ENCODE peak calls at places on chromosomes 13 and 19, in eight cellular contexts. M is stomach, Z is upper lobe of left lung, V is GM23338, P is spleen, K is K562, T is sigmoid colon, H is breast epithelium. O is an unnamed sample.

GRCh38 chr19:17718467-17718987 is 753 bp upstream of the MAP1S start:
- DNase-seq in M (no peak), Z (peak), V (no peak), P (no peak), K (peak), T (no peak), H (no peak), O (peak)

GRCh38 chr13:25901460-25902376 is 150.1 kb downstream of the SHISA2 start:
- DNase-seq in M (no peak), Z (no peak), V (no peak), P (no peak), K (no peak), T (no peak), H (no peak), O (no peak)

GRCh38 chr13:32176696-32177095 is 138.5 kb downstream of the ZAR1L start:
- DNase-seq in M (no peak), Z (no peak), V (no peak), P (no peak), K (no peak), T (no peak), H (no peak), O (no peak)

GRCh38 chr19:49210901-49211451 is 53.4 kb downstream of the TRPM4 start:
- DNase-seq in M (no peak), Z (no peak), V (peak), P (no peak), K (no peak), T (no peak), H (no peak), O (no peak)

GRCh38 chr13:46124531-46124966 is 19.7 kb upstream of the CPB2 start:
- DNase-seq in M (no peak), Z (peak), V (no peak), P (peak), K (no peak), T (no peak), H (no peak), O (no peak)

GRCh38 chr13:30142502-30143211 is 164.7 kb downstream of the KATNAL1 start:
- DNase-seq in M (no peak), Z (no peak), V (peak), P (no peak), K (no peak), T (peak), H (peak), O (no peak)

GRCh38 chr13:96238861-96239260 is 149.0 kb downstream of the HS6ST3 start:
- DNase-seq in M (no peak), Z (no peak), V (no peak), P (no peak), K (no peak), T (no peak), H (no peak), O (no peak)

GRCh38 chr19:2532252-2533071 is 56.5 kb downstream of the GADD45B start:
- DNase-seq in M (no peak), Z (no peak), V (no peak), P (no peak), K (no peak), T (no peak), H (no peak), O (no peak)

GRCh38 chr13:23692816-23693215 is 122.6 kb downstream of the TNFRSF19 start:
- DNase-seq in M (no peak), Z (no peak), V (no peak), P (no peak), K (no peak), T (no peak), H (no peak), O (no peak)

GRCh38 chr13:50126378-50127016 is 111.3 kb downstream of the KCNRG start:
- DNase-seq in M (no peak), Z (no peak), V (peak), P (peak), K (no peak), T (no peak), H (no peak), O (peak)

GRCh38 chr13:46743191-46743590 is 53.8 kb downstream of the ESD start:
- DNase-seq in M (no peak), Z (no peak), V (no peak), P (no peak), K (no peak), T (no peak), H (no peak), O (no peak)

GRCh38 chr13:55302568-55302967 is 1838.2 kb upstream of the PRR20A start:
- DNase-seq in M (no peak), Z (no peak), V (no peak), P (no peak), K (no peak), T (no peak), H (no peak), O (no peak)

GRCh38 chr13:98819382-98819781 is 66.9 kb upstream of the SLC15A1 start:
- DNase-seq in M (no peak), Z (no peak), V (no peak), P (no peak), K (no peak), T (no peak), H (no peak), O (no peak)

GRCh38 chr13:72504026-72504925 is 223.2 kb downstream of the MZT1 start:
- DNase-seq in M (no peak), Z (no peak), V (no peak), P (no peak), K (no peak), T (no peak), H (no peak), O (no peak)

GRCh38 chr13:99034333-99035085 is 56.6 kb upstream of the DOCK9 start:
- DNase-seq in M (no peak), Z (no peak), V (no peak), P (no peak), K (no peak), T (no peak), H (no peak), O (no peak)

GRCh38 chr19:27858981-27859581 is 1353.9 kb downstream of the UQCRFS1 start:
- DNase-seq in M (no peak), Z (no peak), V (no peak), P (no peak), K (no peak), T (no peak), H (no peak), O (no peak)

GRCh38 chr19:40542197-40542859 is 34.3 kb upstream of the SHKBP1 start:
- DNase-seq in M (peak), Z (peak), V (no peak), P (no peak), K (no peak), T (peak), H (no peak), O (no peak)

GRCh38 chr19:38142176-38143035 is 81.6 kb downstream of the DPF1 start:
- DNase-seq in M (peak), Z (no peak), V (peak), P (no peak), K (peak), T (no peak), H (no peak), O (no peak)

GRCh38 chr13:110183925-110184324 is 123.0 kb downstream of the COL4A1 start:
- DNase-seq in M (no peak), Z (no peak), V (no peak), P (no peak), K (no peak), T (peak), H (no peak), O (no peak)

GRCh38 chr13:67273001-67273400 is 42.9 kb upstream of the PCDH9 start:
- DNase-seq in M (no peak), Z (no peak), V (no peak), P (no peak), K (no peak), T (no peak), H (no peak), O (no peak)

GRCh38 chr19:47172666-47173455 is 42.2 kb downstream of the SAE1 start:
- DNase-seq in M (no peak), Z (no peak), V (no peak), P (no peak), K (no peak), T (no peak), H (no peak), O (no peak)

GRCh38 chr19:4694211-4694987 is 24.3 kb upstream of the MYDGF start:
- DNase-seq in M (peak), Z (no peak), V (no peak), P (no peak), K (peak), T (peak), H (peak), O (no peak)

GRCh38 chr13:76969488-76970365 is 21.4 kb downstream of the ACOD1 start:
- DNase-seq in M (no peak), Z (no peak), V (no peak), P (no peak), K (no peak), T (no peak), H (no peak), O (no peak)

GRCh38 chr13:29454931-29455481 is 140.5 kb downstream of the SLC7A1 start:
- DNase-seq in M (no peak), Z (no peak), V (peak), P (no peak), K (peak), T (no peak), H (no peak), O (peak)

GRCh38 chr13:99969934-99970760 is 1.4 kb downstream of the ZIC5 start:
- DNase-seq in M (no peak), Z (no peak), V (peak), P (no peak), K (peak), T (no peak), H (no peak), O (no peak)

GRCh38 chr13:88622362-88622973 is 951.3 kb downstream of the SLITRK5 start:
- DNase-seq in M (no peak), Z (no peak), V (peak), P (no peak), K (no peak), T (no peak), H (no peak), O (no peak)

GRCh38 chr13:110138009-110138699 is 168.8 kb downstream of the COL4A1 start:
- DNase-seq in M (peak), Z (peak), V (peak), P (peak), K (peak), T (peak), H (no peak), O (peak)

GRCh38 chr19:14271830-14272229 is 65.9 kb upstream of the ADGRL1 start:
- DNase-seq in M (no peak), Z (no peak), V (no peak), P (no peak), K (peak), T (no peak), H (no peak), O (no peak)

GRCh38 chr13:106143930-106144709 is 391.3 kb downstream of the EFNB2 start:
- DNase-seq in M (peak), Z (no peak), V (peak), P (no peak), K (no peak), T (no peak), H (no peak), O (no peak)

GRCh38 chr13:26061947-26062346 is 10.1 kb upstream of the SHISA2 start:
- DNase-seq in M (no peak), Z (no peak), V (no peak), P (no peak), K (no peak), T (no peak), H (no peak), O (no peak)

GRCh38 chr13:31912641-31913401 is 118.8 kb upstream of the FRY start:
- DNase-seq in M (no peak), Z (no peak), V (no peak), P (no peak), K (no peak), T (no peak), H (no peak), O (no peak)

GRCh38 chr19:16315825-16316505 is 8.7 kb upstream of the KLF2 start:
- DNase-seq in M (no peak), Z (peak), V (no peak), P (no peak), K (peak), T (peak), H (no peak), O (peak)

GRCh38 chr19:33333615-33334014 is 31.3 kb upstream of the CEBPA start:
- DNase-seq in M (no peak), Z (no peak), V (no peak), P (no peak), K (no peak), T (no peak), H (no peak), O (no peak)

GRCh38 chr19:33334271-33334670 is 31.9 kb upstream of the CEBPA start:
- DNase-seq in M (no peak), Z (no peak), V (no peak), P (no peak), K (no peak), T (no peak), H (no peak), O (no peak)

GRCh38 chr19:33329727-33330126 is 27.4 kb upstream of the CEBPA start:
- DNase-seq in M (no peak), Z (no peak), V (no peak), P (no peak), K (no peak), T (no peak), H (no peak), O (peak)

GRCh38 chr19:33333151-33333550 is 30.8 kb upstream of the CEBPA start:
- DNase-seq in M (no peak), Z (no peak), V (no peak), P (no peak), K (no peak), T (no peak), H (no peak), O (no peak)

DNA sequence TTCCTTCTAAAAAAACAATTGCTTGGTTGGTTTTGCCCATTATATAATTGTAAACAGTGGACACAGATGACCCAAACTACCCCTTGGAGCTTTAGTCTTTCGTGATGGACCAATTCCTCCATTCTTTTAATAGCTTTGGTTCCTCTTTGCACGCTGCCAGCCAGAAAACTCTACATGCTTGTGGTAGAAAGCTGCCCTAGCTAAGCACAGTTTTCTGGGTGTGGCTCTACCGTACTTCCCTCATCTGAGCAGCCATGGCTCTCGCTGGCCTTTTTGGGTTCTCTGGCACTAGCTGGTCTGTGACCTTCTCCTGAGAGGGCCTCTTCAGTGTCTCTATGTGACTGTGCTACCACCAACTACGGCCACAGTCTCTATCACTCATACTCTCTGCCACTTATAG is 29.9 kb upstream of the CEBPA start:
- DNase-seq in M (no peak), Z (peak), V (no peak), P (peak), K (no peak), T (no peak), H (no peak), O (peak)
- TF ChIP-seq POLR2AphosphoS5 in M (no peak), Z (no peak), V (no peak), P (no peak), K (no peak), T (no peak), H (no peak), O (no peak)

GRCh38 chr19:1360818-1361461 is 22.8 kb upstream of the NDUFS7 start:
- DNase-seq in M (no peak), Z (no peak), V (no peak), P (no peak), K (no peak), T (peak), H (no peak), O (peak)
- TF ChIP-seq POLR2AphosphoS5 in M (peak), Z (no peak), V (no peak), P (peak), K (no peak), T (no peak), H (no peak), O (no peak)

GRCh38 chr19:6776999-6777398 is 4.5 kb downstream of the VAV1 start:
- DNase-seq in M (no peak), Z (no peak), V (no peak), P (no peak), K (no peak), T (no peak), H (no peak), O (no peak)
- TF ChIP-seq POLR2AphosphoS5 in M (no peak), Z (no peak), V (no peak), P (no peak), K (no peak), T (no peak), H (no peak), O (no peak)

GRCh38 chr19:10686193-10686592 is 15.0 kb upstream of the QTRT1 start:
- DNase-seq in M (no peak), Z (no peak), V (no peak), P (no peak), K (no peak), T (no peak), H (no peak), O (no peak)
- TF ChIP-seq POLR2AphosphoS5 in M (no peak), Z (no peak), V (peak), P (no peak), K (no peak), T (no peak), H (no peak), O (no peak)